ENCODE peak calls at places on chromosomes 2 and 18, in four cellular contexts. P, I, T and X are unnamed samples.
A peak's percentile ranks its signal among the peaks of the same experiment; 100 is the strongest.

GRCh38 chr2:220783651-220784050 is 788.5 kb downstream of the EPHA4 start:
- DNase-seq in I (no peak), P (no peak), T (no peak), X (no peak)

GRCh38 chr2:52475600-52475999 is 1292.0 kb upstream of the CHAC2 start:
- DNase-seq in P (no peak), I (no peak), T (no peak), X (no peak)

GRCh38 chr18:23136326-23137092 is 1.2 kb downstream of the CABLES1 start:
- DNase-seq in I (no peak), T (no peak), P (peak; percentile 36), X (no peak)

GRCh38 chr18:22680968-22681367 is 252.2 kb upstream of the RBBP8 start:
- DNase-seq in I (no peak), P (no peak), T (no peak), X (no peak)

GRCh38 chr2:172081248-172082022 is 3.9 kb upstream of the DLX1 start:
- DNase-seq in I (no peak), P (no peak), T (no peak), X (no peak)

GRCh38 chr2:111194835-111195621 is 74.3 kb downstream of the BCL2L11 start:
- DNase-seq in I (peak; percentile 41), P (no peak), T (no peak), X (no peak)

GRCh38 chr2:238449909-238450417 is 23.2 kb downstream of the ASB1 start:
- DNase-seq in T (no peak), I (no peak), P (peak; percentile 79), X (no peak)

GRCh38 chr2:239532859-239533258 is 132.0 kb upstream of the HDAC4 start:
- DNase-seq in T (no peak), I (no peak), P (no peak), X (no peak)

GRCh38 chr18:79851489-79851888 is 53.8 kb downstream of the KCNG2 start:
- DNase-seq in T (no peak), I (no peak), P (no peak), X (no peak)

GRCh38 chr2:64455545-64455944 is 1.6 kb downstream of the LGALSL start:
- DNase-seq in I (no peak), P (no peak), T (no peak), X (no peak)
- H3K27ac ChIP-seq in I (no peak overlapping the region), P (no peak overlapping the region), T (no peak overlapping the region), X (no peak overlapping the region)

DNA sequence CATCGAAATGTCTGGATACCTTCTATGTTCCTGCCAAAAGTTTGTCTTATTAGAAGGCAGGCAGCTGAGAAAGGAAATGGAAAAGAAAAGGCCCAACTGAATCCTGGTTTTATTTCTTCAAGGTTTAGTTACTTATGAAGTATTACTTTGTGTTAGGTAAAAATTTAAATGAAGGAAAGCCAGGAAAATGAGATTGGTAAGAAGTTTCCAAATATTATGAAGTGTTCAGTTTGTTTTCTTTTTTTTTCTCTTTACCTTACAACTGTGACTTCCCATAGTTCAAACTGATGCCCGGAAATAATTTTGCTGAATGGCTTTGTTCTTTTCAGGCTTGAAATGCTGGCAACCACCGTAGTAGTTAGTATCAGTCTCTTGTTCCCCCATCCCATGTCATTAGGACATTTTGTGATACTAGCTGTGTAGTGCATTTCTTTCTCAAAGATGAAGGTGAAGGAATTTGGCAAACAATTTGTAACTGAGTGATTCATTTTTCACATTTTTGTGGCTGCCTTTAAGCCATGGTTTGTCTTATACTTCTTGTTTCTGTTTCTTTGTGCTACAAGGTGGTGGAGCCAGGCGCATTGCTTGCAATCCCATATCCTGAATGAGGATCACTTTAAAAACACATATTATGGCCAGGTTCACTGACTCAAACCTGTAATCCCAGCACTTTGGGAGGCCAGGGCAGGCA is 40.5 kb downstream of the GPD2 start:
- DNase-seq in P (no peak), I (no peak), T (no peak), X (no peak)
- H3K27ac ChIP-seq in P (no peak overlapping the region), I (no peak overlapping the region), T (no peak overlapping the region), X (no peak overlapping the region)

GRCh38 chr2:127081826-127082633 is 24.9 kb downstream of the BIN1 start:
- DNase-seq in P (no peak), I (peak; percentile 52), T (peak; percentile 90), X (peak; percentile 72)

GRCh38 chr2:127082974-127083373 is 24.0 kb downstream of the BIN1 start:
- DNase-seq in I (no peak), P (no peak), T (no peak), X (no peak)

GRCh38 chr2:127084611-127085031 is 22.3 kb downstream of the BIN1 start:
- DNase-seq in I (no peak), P (no peak), T (peak; percentile 78), X (no peak)

GRCh38 chr2:127085260-127085666 is 21.7 kb downstream of the BIN1 start:
- DNase-seq in I (no peak), P (peak; percentile 74), T (peak; percentile 47), X (no peak)

GRCh38 chr2:127083819-127084503 is 23.0 kb downstream of the BIN1 start:
- DNase-seq in I (no peak), P (peak; percentile 89), T (no peak), X (no peak)
- H3K27ac ChIP-seq in I (no peak overlapping the region), P (no peak overlapping the region), T (peak overlapping the region; percentile 58), X (peak overlapping the region; percentile 95)

DNA sequence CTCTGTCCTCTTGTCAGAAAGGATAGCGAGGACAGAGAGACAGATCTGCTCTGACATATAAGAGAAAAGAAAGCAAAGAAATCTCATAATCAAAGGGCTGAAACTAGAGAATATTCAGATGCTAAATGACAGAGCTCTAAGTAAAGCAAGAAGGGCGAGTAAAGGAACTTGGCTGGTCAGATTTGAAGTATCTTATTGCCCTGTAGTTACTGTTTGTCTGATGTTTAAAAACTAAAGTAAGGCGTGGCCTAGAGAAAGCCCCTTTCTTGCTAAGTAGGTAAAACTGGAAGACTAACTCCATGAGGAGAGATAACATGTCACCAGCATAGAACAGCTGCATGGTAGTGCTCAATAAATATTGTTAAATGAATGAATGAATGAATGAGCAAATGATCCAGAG is 70.0 kb downstream of the CRACDL start:
- DNase-seq in P (no peak), T (no peak), I (no peak), X (no peak)
- H3K27ac ChIP-seq in P (no peak overlapping the region), T (no peak overlapping the region), I (no peak overlapping the region), X (no peak overlapping the region)

GRCh38 chr2:70214365-70214764 is 23.5 kb upstream of the C2orf42 start:
- DNase-seq in I (no peak), T (no peak), P (no peak), X (no peak)
- H3K27ac ChIP-seq in I (no peak overlapping the region), T (no peak overlapping the region), P (no peak overlapping the region), X (no peak overlapping the region)

DNA sequence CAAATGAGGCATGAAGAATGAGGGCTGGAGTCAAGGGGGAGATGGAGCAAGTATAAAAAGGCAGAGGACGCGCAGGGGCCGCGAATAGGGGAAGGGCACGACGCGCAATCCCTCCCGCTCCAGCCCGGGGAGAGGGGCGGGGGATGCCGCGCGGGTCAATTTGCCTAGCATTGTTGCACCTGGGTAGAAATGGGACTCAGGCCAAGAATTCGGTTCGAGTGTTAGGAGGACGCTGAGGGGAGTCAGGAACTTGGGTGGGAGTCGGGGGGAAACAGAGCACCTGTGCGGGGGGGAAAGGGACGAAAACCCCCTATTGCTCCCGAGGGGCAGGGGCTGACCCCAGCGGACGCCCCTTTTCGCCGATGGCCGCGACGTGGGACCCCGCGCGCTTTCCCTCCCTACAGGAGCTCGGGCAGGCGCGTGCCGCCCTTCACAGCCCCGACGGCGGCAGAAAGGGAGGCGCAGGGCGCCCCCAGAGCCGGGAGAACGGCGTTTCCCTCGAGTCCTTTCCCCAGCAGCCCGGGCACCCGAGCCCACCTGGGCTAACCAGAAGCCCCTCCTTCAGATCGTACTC is 425 bp downstream of the PAIP2B start:
- DNase-seq in T (no peak), P (peak; percentile 52), I (no peak), X (no peak)
- H3K27ac ChIP-seq in T (peak overlapping the region; percentile 79), P (peak overlapping the region; percentile 95), I (no peak overlapping the region), X (peak overlapping the region; percentile 86)

GRCh38 chr18:58611471-58612131 is 17.3 kb downstream of the ALPK2 start:
- DNase-seq in T (no peak), I (no peak), P (no peak), X (no peak)
- H3K27ac ChIP-seq in T (no peak overlapping the region), I (no peak overlapping the region), P (no peak overlapping the region), X (no peak overlapping the region)